ENCODE peak calls at places on chromosome 15, in five cellular contexts. Q is left ventricle myocardium inferior, B is BE2C, Z is uterus, C is body of pancreas. O is an unnamed sample.

GRCh38 chr15:26873846-26874245 is 7.0 kb downstream of the GABRA5 start:
- DNase-seq in Q (peak; percentile 42), Z (no peak), B (no peak), C (no peak), O (no peak)

GRCh38 chr15:72382146-72382545 is 6.3 kb upstream of the HEXA start:
- DNase-seq in C (no peak), Z (no peak), B (no peak), Q (no peak), O (no peak)

GRCh38 chr15:52362497-52362896 is 66.9 kb upstream of the MYO5C start:
- DNase-seq in Q (no peak), C (no peak), B (no peak), Z (no peak), O (peak; percentile 9)

GRCh38 chr15:85457392-85457968 is 77.1 kb downstream of the AKAP13 start:
- DNase-seq in C (no peak), Q (no peak), Z (no peak), B (no peak), O (no peak)

GRCh38 chr15:28947241-28947674 is 61.5 kb downstream of the APBA2 start:
- DNase-seq in C (no peak), Q (no peak), B (no peak), Z (no peak), O (no peak)

GRCh38 chr15:100667405-100668320 is 65.3 kb downstream of the ASB7 start:
- DNase-seq in B (no peak), Z (peak; percentile 58), Q (peak; percentile 28), C (no peak), O (no peak)

GRCh38 chr15:63372753-63373152 is 8.9 kb downstream of the CA12 start:
- DNase-seq in B (no peak), Q (no peak), C (no peak), Z (no peak), O (no peak)

GRCh38 chr15:33098082-33099058 is 96.1 kb downstream of the FMN1 start:
- DNase-seq in C (no peak), B (no peak), Z (no peak), Q (no peak), O (no peak)

GRCh38 chr15:34986326-34987181 is 1.5 kb downstream of the ZNF770 start:
- DNase-seq in B (no peak), Q (no peak), Z (no peak), C (no peak), O (no peak)

GRCh38 chr15:42062284-42062806 is 32.0 kb downstream of the PLA2G4D start:
- DNase-seq in Z (no peak), C (no peak), B (no peak), Q (no peak), O (no peak)

GRCh38 chr15:27271258-27271657 is 300.3 kb downstream of the GABRG3 start:
- DNase-seq in B (no peak), Z (no peak), C (no peak), Q (no peak), O (no peak)

GRCh38 chr15:96583671-96584070 is 253.2 kb downstream of the NR2F2 start:
- DNase-seq in Q (no peak), Z (no peak), C (no peak), B (no peak), O (no peak)

GRCh38 chr15:96264351-96264798 is 66.1 kb upstream of the NR2F2 start:
- DNase-seq in Z (no peak), B (no peak), C (peak; percentile 56), Q (no peak), O (no peak)

GRCh38 chr15:49343546-49343945 is 79.5 kb upstream of the FGF7 start:
- DNase-seq in C (no peak), Z (no peak), B (no peak), Q (no peak), O (no peak)

GRCh38 chr15:64809649-64810498 is 15.6 kb downstream of the PIF1 start:
- DNase-seq in C (peak; percentile 84), Z (peak; percentile 85), Q (peak; percentile 83), B (peak; percentile 89), O (peak; percentile 91)

GRCh38 chr15:60829416-60829815 is 350.5 kb upstream of the ICE2 start:
- DNase-seq in C (no peak), B (no peak), Z (no peak), Q (no peak), O (no peak)

GRCh38 chr15:29970402-29970695 is 112.4 kb upstream of the GOLGA8J start:
- DNase-seq in Z (no peak), Q (no peak), B (no peak), C (no peak), O (no peak)

GRCh38 chr15:100601158-100601557 is 826 bp downstream of the LINS1 start:
- DNase-seq in Q (no peak), Z (no peak), C (no peak), B (peak; percentile 33), O (no peak)

GRCh38 chr15:98907921-98908490 is 99.6 kb downstream of the PGPEP1L start:
- DNase-seq in B (no peak), C (no peak), Z (no peak), Q (no peak), O (no peak)

GRCh38 chr15:69914960-69915359 is 182.8 kb downstream of the TLE3 start:
- DNase-seq in B (no peak), C (no peak), Z (no peak), Q (no peak), O (no peak)

GRCh38 chr15:69909719-69910444 is 187.8 kb downstream of the TLE3 start:
- DNase-seq in C (no peak), B (no peak), Z (no peak), Q (no peak), O (no peak)

GRCh38 chr15:69910511-69910910 is 187.2 kb downstream of the TLE3 start:
- DNase-seq in B (no peak), Z (no peak), Q (no peak), C (no peak), O (no peak)

GRCh38 chr15:69908518-69909420 is 188.9 kb downstream of the TLE3 start:
- DNase-seq in B (no peak), C (no peak), Q (no peak), Z (no peak), O (no peak)

DNA sequence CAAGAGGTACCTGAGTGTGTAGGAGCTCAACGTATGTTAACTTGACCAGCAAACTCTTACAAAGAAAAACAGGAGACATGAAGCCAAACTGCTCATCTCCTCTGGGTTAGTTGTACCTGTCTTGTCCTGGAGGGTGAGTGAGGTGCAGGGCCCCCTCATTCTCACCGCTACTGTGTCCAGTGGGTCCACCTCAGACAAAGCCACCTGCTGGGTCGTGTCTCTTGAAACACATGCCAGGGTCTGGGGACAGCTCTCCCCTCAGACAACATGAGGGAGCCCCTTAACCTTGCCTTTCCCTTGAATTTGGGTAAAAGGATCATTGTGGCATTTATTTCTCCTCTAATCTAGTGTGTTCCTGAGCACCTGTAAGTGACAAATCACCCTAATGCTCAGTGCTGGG is 185.6 kb downstream of the TLE3 start:
- DNase-seq in C (no peak), Z (no peak), B (no peak), Q (no peak), O (no peak)
- H3K27me3 ChIP-seq in C (no peaks in the 10 kb centered on the region), Z (no peaks in the 10 kb centered on the region), B (no peaks in the 10 kb centered on the region), Q (peaks cover 79% of the 10 kb centered on the region), O (no peaks in the 10 kb centered on the region)

DNA sequence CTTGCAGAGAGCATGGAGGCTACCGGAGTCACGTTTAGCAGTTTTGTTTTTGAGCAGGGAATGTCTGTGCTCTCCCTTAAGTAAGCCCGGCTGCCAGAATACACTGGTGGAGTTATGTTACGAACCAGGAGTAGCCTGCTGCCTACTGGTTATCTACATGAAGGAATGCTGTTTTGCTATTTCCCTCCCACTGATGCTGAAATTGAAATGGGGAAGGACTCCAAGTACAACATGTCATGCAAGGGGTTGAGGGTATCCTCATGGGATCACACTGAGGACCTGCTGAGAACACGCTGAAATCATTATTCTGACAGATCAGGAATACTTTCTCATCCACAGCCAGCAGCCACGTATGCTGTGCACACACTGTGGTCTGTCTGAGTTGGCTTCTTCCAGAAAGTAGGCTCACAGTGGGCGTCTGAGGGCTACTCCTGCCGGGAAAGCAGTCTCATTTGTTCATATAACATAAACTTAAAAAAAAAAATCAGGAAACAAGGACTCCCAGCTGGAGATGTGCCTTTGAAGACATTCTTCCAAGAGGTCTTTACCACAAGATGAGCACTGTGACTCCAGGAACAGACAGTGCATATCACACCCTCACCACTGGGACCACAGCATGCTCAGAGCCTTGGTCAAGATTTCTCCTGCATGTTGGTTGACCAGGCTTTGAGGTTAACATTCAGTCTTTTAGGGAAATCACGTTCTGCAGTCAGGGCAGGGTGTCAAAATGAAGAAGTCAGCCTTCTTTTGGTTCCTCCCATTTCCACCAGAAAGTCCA is 300.4 kb upstream of the RASGRP1 start:
- DNase-seq in Q (peak; percentile 21), C (peak; percentile 24), Z (peak; percentile 28), B (no peak), O (peak; percentile 70)
- TF ChIP-seq CTCF in Q (no peak), C (no peak), Z (no peak), B (no peak), O (no peak)

DNA sequence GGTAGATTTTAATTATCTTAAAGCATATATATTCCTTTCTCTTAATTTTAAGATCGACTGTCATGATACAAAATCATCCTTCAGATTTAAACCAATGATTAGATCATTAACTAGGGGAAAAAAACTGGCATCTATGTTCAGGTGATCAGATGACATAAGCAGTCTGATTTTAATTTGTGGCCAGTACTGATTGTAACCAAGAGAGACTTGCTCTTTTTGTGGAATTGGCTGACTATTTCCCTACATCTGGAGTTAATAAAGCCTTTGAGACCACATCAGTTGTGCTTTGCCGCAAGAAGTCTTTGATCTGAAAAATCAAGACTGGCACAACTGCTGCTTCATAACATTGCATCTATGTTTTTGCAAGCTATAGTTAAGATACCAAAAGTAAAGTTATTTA is 148.4 kb upstream of the CGNL1 start:
- DNase-seq in B (no peak), C (no peak), Z (no peak), Q (no peak), O (no peak)
- H3K27me3 ChIP-seq in B (no peaks in the 10 kb centered on the region), C (no peaks in the 10 kb centered on the region), Z (no peaks in the 10 kb centered on the region), Q (no peaks in the 10 kb centered on the region), O (no peaks in the 10 kb centered on the region)

GRCh38 chr15:48336940-48337339 is 5.7 kb downstream of the DUT start:
- DNase-seq in Z (no peak), C (no peak), B (peak; percentile 41), Q (no peak), O (no peak)
- TF ChIP-seq CTCF in Z (no peak), C (peak; percentile 5), B (peak; percentile 76), Q (peak; percentile 19), O (no peak)

DNA sequence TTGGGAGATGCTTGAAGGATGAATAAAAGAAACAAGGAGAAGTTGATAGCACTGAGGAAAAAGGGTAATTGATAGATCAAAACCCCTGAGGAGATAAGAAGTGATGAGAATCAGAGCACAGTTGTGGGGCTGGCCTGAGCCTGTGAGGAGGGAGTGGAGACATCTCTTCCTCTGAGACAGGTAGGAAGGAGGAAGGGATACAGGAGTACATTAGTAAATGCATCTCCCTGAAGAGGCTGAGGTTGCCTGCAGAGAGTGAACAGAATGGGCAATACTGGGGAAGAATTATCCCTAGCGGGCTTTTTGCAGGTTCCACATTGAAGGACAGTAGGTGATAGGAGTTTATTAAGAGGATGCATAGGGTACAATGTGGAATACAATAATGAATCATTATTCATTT is 17.3 kb upstream of the SCAMP5 start:
- DNase-seq in Q (no peak), Z (no peak), B (no peak), C (no peak), O (no peak)
- H3K27me3 ChIP-seq in Q (peaks cover 21% of the 10 kb centered on the region), Z (no peaks in the 10 kb centered on the region), B (no peaks in the 10 kb centered on the region), C (no peaks in the 10 kb centered on the region), O (no peaks in the 10 kb centered on the region)

GRCh38 chr15:70319466-70319865 is 221.7 kb upstream of the TLE3 start:
- DNase-seq in Q (no peak), Z (no peak), B (no peak), C (no peak), O (no peak)
- TF ChIP-seq CTCF in Q (no peak), Z (no peak), B (no peak), C (no peak), O (no peak)

O was measured in tibial nerve.